ENCODE peak calls at places on chromosome 18, in ten cellular contexts. U is lung, C is neural progenitor cell, D is spleen, V is adipocyte, H is cardiac muscle cell, M is heart left ventricle, T is small intestine, P is upper lobe of left lung, O is AG04450. Z is an unnamed sample. For H3K9me3, the result is how much of the 10 kb centered on the place peaks cover.

GRCh38 chr18:8946046-8946838 is 156.3 kb upstream of the NDUFV2 start:
- DNase-seq in U (no peak), C (no peak), D (no peak), V (peak), H (peak), M (no peak), T (no peak), P (no peak), O (peak), Z (no peak)

GRCh38 chr18:60358516-60358915 is 14.1 kb downstream of the MC4R start:
- DNase-seq in U (no peak), C (no peak), D (no peak), V (peak), H (peak), M (no peak), T (no peak), P (no peak), O (peak), Z (no peak)

GRCh38 chr18:939167-939566 is 34.5 kb downstream of the ADCYAP1 start:
- DNase-seq in U (no peak), C (no peak), D (no peak), V (no peak), H (peak), M (no peak), T (no peak), P (no peak), O (no peak), Z (no peak)

GRCh38 chr18:55974521-55974920 is 386.5 kb upstream of the TCF4 start:
- DNase-seq in U (no peak), C (no peak), D (no peak), V (no peak), H (no peak), M (no peak), T (no peak), P (no peak), O (no peak), Z (no peak)

GRCh38 chr18:25982961-25983360 is 107.5 kb downstream of the SS18 start:
- DNase-seq in U (no peak), C (no peak), D (no peak), V (no peak), H (no peak), M (no peak), T (no peak), P (no peak), O (no peak), Z (no peak)

GRCh38 chr18:53441761-53442414 is 782.6 kb downstream of the MBD2 start:
- DNase-seq in U (no peak), C (no peak), D (no peak), V (peak), H (no peak), M (no peak), T (no peak), P (no peak), O (no peak), Z (no peak)

GRCh38 chr18:77369644-77370043 is 120.0 kb downstream of the GALR1 start:
- DNase-seq in U (no peak), C (peak), D (no peak), V (no peak), H (no peak), M (no peak), T (no peak), P (no peak), O (no peak), Z (no peak)

GRCh38 chr18:45785015-45785597 is 40.4 kb upstream of the SIGLEC15 start:
- DNase-seq in U (no peak), C (no peak), D (no peak), V (no peak), H (peak), M (peak), T (peak), P (no peak), O (no peak), Z (no peak)

GRCh38 chr18:5963267-5963666 is 67.9 kb upstream of the TMEM200C start:
- DNase-seq in U (no peak), C (no peak), D (no peak), V (no peak), H (no peak), M (no peak), T (no peak), P (no peak), O (no peak), Z (no peak)

GRCh38 chr18:46346213-46346612 is 242.0 kb downstream of the HAUS1 start:
- DNase-seq in U (no peak), C (no peak), D (peak), V (no peak), H (no peak), M (no peak), T (no peak), P (no peak), O (no peak), Z (no peak)

GRCh38 chr18:24831871-24832665 is 371.6 kb downstream of the HRH4 start:
- DNase-seq in U (no peak), C (peak), D (no peak), V (no peak), H (no peak), M (no peak), T (no peak), P (no peak), O (no peak), Z (no peak)

GRCh38 chr18:24995738-24996137 is 356.2 kb downstream of the ZNF521 start:
- DNase-seq in U (no peak), C (no peak), D (no peak), V (peak), H (no peak), M (no peak), T (no peak), P (no peak), O (peak), Z (no peak)

GRCh38 chr18:13493071-13493470 is 233.3 kb downstream of the FAM210A start:
- DNase-seq in U (no peak), C (no peak), D (no peak), V (no peak), H (no peak), M (no peak), T (no peak), P (no peak), O (no peak), Z (no peak)

GRCh38 chr18:45521777-45522176 is 93.5 kb upstream of the SLC14A2 start:
- DNase-seq in U (peak), C (no peak), D (no peak), V (peak), H (peak), M (no peak), T (no peak), P (no peak), O (no peak), Z (no peak)

GRCh38 chr18:8688428-8688827 is 16.9 kb upstream of the MTCL1 start:
- DNase-seq in U (no peak), C (no peak), D (no peak), V (no peak), H (no peak), M (no peak), T (no peak), P (no peak), O (no peak), Z (no peak)

GRCh38 chr18:71321319-71321718 is 1032.5 kb downstream of the SOCS6 start:
- DNase-seq in U (no peak), C (no peak), D (no peak), V (no peak), H (no peak), M (no peak), T (no peak), P (no peak), O (no peak), Z (no peak)
- H3K9me3 ChIP-seq in U (under half), C (under half), D (under half), V (under half), H (under half), M (under half), T (under half), P (under half), O (under half), Z (under half)

GRCh38 chr18:74420491-74420890 is 36.6 kb downstream of the DIPK1C start:
- DNase-seq in U (no peak), C (no peak), D (no peak), V (no peak), H (peak), M (peak), T (no peak), P (no peak), O (no peak), Z (peak)

GRCh38 chr18:74420926-74421325 is 36.2 kb downstream of the DIPK1C start:
- DNase-seq in U (no peak), C (no peak), D (no peak), V (no peak), H (no peak), M (no peak), T (no peak), P (no peak), O (no peak), Z (no peak)

GRCh38 chr18:74425876-74426275 is 31.2 kb downstream of the DIPK1C start:
- DNase-seq in U (no peak), C (no peak), D (no peak), V (no peak), H (no peak), M (no peak), T (no peak), P (no peak), O (no peak), Z (no peak)

GRCh38 chr18:74427442-74428112 is 29.5 kb downstream of the DIPK1C start:
- DNase-seq in U (no peak), C (no peak), D (no peak), V (no peak), H (no peak), M (no peak), T (no peak), P (no peak), O (no peak), Z (no peak)

GRCh38 chr18:74425161-74425560 is 31.9 kb downstream of the DIPK1C start:
- DNase-seq in U (no peak), C (no peak), D (no peak), V (no peak), H (no peak), M (no peak), T (no peak), P (no peak), O (no peak), Z (no peak)
- H3K9me3 ChIP-seq in U (under half), C (under half), D (under half), V (under half), H (under half), M (under half), T (under half), P (under half), O (under half), Z (under half)

DNA sequence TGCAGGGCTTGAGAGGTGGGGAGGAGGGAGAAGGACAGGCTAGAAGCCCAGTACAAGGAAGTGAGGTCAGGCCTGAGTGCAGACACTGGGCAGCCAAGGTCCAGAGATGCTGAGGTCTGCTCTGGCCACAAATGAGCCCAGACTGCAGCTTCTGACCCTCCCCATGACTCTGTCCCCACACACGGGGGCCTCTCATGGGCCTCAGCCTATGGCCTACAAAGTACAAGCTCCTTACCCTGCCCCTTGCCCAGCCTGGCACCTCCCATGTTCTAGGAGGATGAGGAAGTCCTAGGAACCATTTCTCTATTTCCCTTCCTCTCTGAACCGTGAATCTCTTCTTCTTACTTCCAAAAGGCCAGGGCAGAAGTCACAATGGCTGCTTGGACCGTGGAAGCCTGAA is 193.8 kb downstream of the ANKRD30B start:
- DNase-seq in U (no peak), C (no peak), D (no peak), V (no peak), H (no peak), M (no peak), T (peak), P (no peak), O (no peak), Z (no peak)
- H3K9me3 ChIP-seq in U (under half), C (under half), D (under half), V (under half), H (under half), M (under half), T (under half), P (under half), O (half or more), Z (under half)

DNA sequence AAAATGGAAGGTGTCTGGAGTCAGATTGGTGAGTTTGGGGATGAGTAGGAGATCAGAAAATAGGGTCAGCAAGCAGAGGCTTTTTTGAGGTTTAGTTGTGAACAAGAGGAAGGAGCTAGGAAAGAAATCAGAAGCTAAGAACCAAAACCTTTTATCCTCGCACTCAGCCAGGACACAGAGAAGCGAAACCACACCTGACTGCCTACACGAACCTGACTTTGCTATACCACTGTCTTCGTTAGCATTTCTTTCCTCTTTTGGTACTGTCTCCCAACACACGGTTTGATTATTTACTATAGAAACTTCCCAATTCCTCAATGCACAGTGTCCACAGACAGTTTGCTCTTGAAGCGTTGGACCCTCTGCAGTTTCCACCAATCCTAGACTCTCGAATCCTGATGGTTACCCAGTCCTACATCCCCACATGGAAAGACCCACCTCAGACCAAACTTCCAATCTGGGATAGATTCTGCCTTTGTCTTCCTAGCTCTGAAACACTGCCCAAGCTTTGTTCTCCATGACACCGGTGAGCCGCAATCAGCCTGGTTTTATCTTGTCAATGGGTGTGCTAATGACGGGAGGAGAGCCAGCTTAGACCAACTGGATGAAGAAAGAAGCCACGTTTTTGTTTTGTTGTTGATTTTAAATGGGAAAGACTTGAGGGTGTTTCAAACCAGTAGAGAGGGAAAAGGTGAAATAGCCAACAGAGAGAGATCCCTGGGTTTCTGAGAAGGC is 137.4 kb downstream of the CABLES1 start:
- DNase-seq in U (no peak), C (no peak), D (no peak), V (no peak), H (no peak), M (no peak), T (no peak), P (no peak), O (no peak), Z (no peak)
- H3K9me3 ChIP-seq in U (under half), C (under half), D (under half), V (under half), H (under half), M (under half), T (under half), P (under half), O (under half), Z (under half)

GRCh38 chr18:31450409-31450808 is 2.9 kb downstream of the DSG3 start:
- DNase-seq in U (no peak), C (no peak), D (no peak), V (no peak), H (peak), M (no peak), T (no peak), P (no peak), O (no peak), Z (no peak)
- H3K9me3 ChIP-seq in U (under half), C (under half), D (under half), V (under half), H (under half), M (under half), T (under half), P (under half), O (under half), Z (under half)

DNA sequence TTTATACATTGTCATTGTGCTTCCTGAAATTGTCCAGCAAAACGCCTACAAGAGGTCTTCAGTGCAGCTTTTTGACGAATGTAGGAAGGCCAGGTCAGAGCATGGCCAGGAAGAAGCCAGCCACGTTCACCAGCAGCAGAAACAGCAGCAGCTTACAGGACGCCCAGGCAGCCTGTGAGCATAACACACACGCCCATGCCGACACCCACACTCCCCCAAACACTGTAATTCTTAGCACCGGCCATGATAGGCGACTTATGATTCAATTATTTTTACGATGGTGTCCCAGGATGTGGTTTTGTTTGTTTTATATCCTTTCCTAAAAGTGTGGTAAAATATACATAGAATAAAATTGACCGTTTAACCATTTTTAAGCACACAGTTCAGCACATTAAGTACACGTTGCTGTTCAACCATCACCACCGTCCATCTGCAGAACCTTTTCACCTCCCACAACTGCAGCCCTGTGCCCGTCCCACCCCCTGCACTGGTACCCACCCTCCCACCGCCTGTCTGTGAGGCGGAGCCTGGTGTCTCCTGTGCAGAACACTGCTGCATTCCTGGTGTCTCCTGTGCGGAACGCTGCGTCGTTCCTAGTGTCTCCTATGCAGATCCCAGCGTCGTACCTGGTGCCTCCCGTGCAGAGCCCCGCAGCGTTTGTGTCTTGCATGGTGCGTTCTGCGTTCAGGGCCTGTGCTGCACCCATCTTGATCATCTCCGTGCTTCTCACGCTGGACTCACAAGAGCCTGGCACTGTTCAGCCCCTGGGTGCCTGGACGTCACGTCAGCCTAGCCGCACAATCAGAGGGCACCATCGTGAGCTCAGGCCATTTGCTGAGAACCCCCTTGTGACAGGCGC is 248.8 kb upstream of the SALL3 start:
- DNase-seq in U (no peak), C (no peak), D (peak), V (no peak), H (no peak), M (no peak), T (no peak), P (no peak), O (no peak), Z (peak)
- H3K9me3 ChIP-seq in U (under half), C (under half), D (under half), V (under half), H (under half), M (under half), T (under half), P (under half), O (half or more), Z (under half)

GRCh38 chr18:62933261-62933887 is 218.0 kb downstream of the PHLPP1 start:
- DNase-seq in U (no peak), C (no peak), D (no peak), V (no peak), H (no peak), M (no peak), T (no peak), P (no peak), O (no peak), Z (no peak)
- H3K9me3 ChIP-seq in U (under half), C (under half), D (under half), V (under half), H (under half), M (under half), T (under half), P (under half), O (under half), Z (under half)

DNA sequence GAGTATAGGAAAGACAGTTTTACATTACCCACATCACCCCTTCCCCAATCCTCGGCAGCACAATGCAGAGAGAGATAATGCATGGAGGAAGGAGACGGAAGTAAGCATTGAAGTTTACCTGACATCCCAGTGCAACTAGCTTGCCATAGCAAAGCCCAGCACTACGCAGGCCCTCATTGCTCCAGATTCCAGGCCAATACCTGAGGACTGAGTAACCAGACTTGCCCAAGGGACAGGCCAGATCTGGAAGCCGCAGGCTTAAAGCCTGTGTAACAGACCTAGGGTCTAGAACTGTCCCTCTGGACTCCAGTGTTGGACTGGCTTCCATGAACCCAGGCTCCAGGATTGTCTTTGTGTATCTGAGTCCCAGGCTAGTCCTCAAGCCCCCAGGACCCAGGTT is 17.6 kb downstream of the SERPINB4 start:
- DNase-seq in U (no peak), C (no peak), D (no peak), V (no peak), H (no peak), M (no peak), T (no peak), P (no peak), O (no peak), Z (no peak)
- H3K9me3 ChIP-seq in U (under half), C (under half), D (under half), V (under half), H (under half), M (under half), T (under half), P (under half), O (under half), Z (under half)